ENCODE peak calls at places on chromosomes 12 and 14, in nine cellular contexts. K is AG04450, F is AG10803, C is cardiac muscle cell, W is body of pancreas, Z is ascending aorta, A is right atrium auricular region, U is BE2C, S is right lobe of liver. R is an unnamed sample.

GRCh38 chr14:52377940-52378339 is 63.8 kb downstream of the PTGER2 start:
- DNase-seq in S (no peak), F (no peak), W (no peak), Z (no peak), K (no peak), C (no peak), U (peak), A (no peak), R (no peak)

GRCh38 chr12:101929365-101930041 is 52.1 kb downstream of the DRAM1 start:
- DNase-seq in A (no peak), K (no peak), S (no peak), C (no peak), F (no peak), Z (no peak), W (no peak), U (no peak), R (no peak)

GRCh38 chr12:112885204-112885603 is 21.6 kb upstream of the OAS1 start:
- DNase-seq in K (no peak), S (no peak), F (no peak), A (no peak), C (no peak), W (no peak), U (no peak), Z (no peak), R (no peak)

GRCh38 chr14:101193126-101193844 is 289.8 kb upstream of the RTL1 start:
- DNase-seq in A (peak), S (no peak), Z (peak), W (peak), F (no peak), U (no peak), C (no peak), K (no peak), R (no peak)

GRCh38 chr14:105477659-105478623 is 3.3 kb downstream of the CRIP2 start:
- DNase-seq in C (peak), F (no peak), A (no peak), S (no peak), U (no peak), K (no peak), Z (no peak), W (no peak), R (no peak)

GRCh38 chr12:7091171-7091570 is 1.1 kb downstream of the C1R start:
- DNase-seq in U (no peak), S (no peak), C (no peak), A (no peak), W (no peak), Z (peak), K (no peak), F (no peak), R (no peak)

GRCh38 chr14:53325176-53325806 is 172.2 kb upstream of the DDHD1 start:
- DNase-seq in A (no peak), W (no peak), U (no peak), F (no peak), C (peak), S (no peak), Z (no peak), K (no peak), R (peak)

GRCh38 chr12:6602526-6602925 is 4.7 kb downstream of the CHD4 start:
- DNase-seq in S (no peak), W (no peak), A (no peak), Z (no peak), C (no peak), F (no peak), U (no peak), K (no peak), R (no peak)

GRCh38 chr14:104396682-104397470 is 182.7 kb upstream of the C14orf180 start:
- DNase-seq in Z (peak), K (no peak), F (no peak), U (no peak), C (no peak), A (no peak), S (no peak), W (no peak), R (no peak)

GRCh38 chr12:105961821-105962671 is 176.7 kb downstream of the NUAK1 start:
- DNase-seq in U (no peak), Z (no peak), W (no peak), F (no peak), S (no peak), K (no peak), A (no peak), C (no peak), R (no peak)

GRCh38 chr14:67453575-67454300 is 34.8 kb downstream of the TMEM229B start:
- DNase-seq in C (no peak), U (no peak), Z (no peak), F (no peak), S (no peak), W (no peak), A (no peak), K (no peak), R (no peak)

GRCh38 chr14:87667661-87668060 is 325.3 kb downstream of the GALC start:
- DNase-seq in F (no peak), W (no peak), C (no peak), U (no peak), Z (no peak), S (no peak), A (no peak), K (no peak), R (no peak)

GRCh38 chr12:92208613-92209121 is 63.0 kb upstream of the BTG1 start:
- DNase-seq in S (no peak), K (no peak), A (no peak), Z (no peak), W (no peak), F (peak), U (no peak), C (peak), R (peak)

GRCh38 chr12:55865327-55865726 is 22.6 kb upstream of the MMP19 start:
- DNase-seq in S (no peak), C (no peak), K (no peak), A (no peak), W (no peak), F (no peak), Z (peak), U (no peak), R (no peak)

GRCh38 chr12:98725481-98726247 is 80.6 kb downstream of the APAF1 start:
- DNase-seq in A (no peak), C (peak), Z (no peak), W (peak), S (no peak), U (peak), F (peak), K (peak), R (peak)

GRCh38 chr12:118120579-118121363 is 15.2 kb upstream of the PEBP1 start:
- DNase-seq in K (peak), Z (peak), A (peak), F (peak), S (peak), W (peak), U (peak), C (peak), R (peak)

GRCh38 chr12:95836630-95837239 is 22.0 kb upstream of the SNRPF start:
- DNase-seq in K (no peak), S (no peak), C (peak), U (no peak), A (no peak), F (peak), Z (no peak), W (no peak), R (peak)

GRCh38 chr12:31574803-31575573 is 15.9 kb downstream of the DENND5B start:
- DNase-seq in S (no peak), F (peak), A (no peak), K (no peak), U (no peak), Z (no peak), W (no peak), C (peak), R (no peak)

GRCh38 chr14:74963178-74963704 is 7.8 kb upstream of the PGF start:
- DNase-seq in A (no peak), U (no peak), F (no peak), W (no peak), K (no peak), C (no peak), Z (no peak), S (no peak), R (no peak)

GRCh38 chr12:64757778-64758177 is 1.4 kb downstream of the GNS start:
- DNase-seq in W (no peak), K (no peak), S (no peak), Z (no peak), A (no peak), F (no peak), U (no peak), C (no peak), R (peak)

DNA sequence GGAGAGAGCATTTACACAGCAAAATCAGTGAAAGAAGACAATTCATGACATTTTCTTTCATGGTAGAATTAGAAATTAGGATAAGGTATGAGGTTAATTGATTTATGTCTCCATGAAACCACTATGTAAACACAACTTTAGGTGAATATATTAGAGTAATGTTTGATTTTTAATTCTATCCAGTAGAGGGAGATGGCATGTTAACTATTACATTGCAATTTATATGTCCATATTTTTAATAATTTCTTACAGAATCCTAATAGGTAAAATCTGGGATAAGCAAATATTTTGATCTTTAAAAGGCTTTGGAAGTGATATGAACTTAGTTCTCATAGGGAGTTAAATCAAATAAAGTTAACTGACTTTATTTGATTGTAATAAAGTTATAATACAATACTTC is 373.4 kb upstream of the PDE3A start:
- DNase-seq in U (no peak), W (no peak), Z (no peak), A (no peak), S (no peak), F (no peak), K (no peak), C (peak), R (peak)
- TF ChIP-seq CTCF in U (no peak), W (no peak), Z (no peak), A (peak), S (peak), F (peak), K (peak), C (peak), R (peak)

DNA sequence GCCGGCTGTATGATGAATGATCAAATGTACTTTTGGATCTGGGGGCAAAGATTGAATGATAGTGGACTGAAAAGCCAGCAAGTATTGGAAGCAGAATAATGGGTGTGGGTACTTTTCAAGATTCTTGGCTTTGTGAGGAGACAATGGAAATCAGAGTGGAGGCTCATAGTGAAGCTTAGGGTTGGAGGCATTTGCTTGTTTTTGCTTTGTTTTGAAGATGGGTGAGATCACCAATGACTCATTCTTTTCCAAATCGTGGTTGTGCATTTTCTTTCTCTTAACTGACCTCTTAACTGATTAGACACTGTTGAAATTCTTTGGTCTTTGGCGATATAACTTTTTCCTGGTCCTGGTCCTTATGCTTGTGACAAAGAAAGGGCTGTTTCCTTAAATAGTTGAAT is 54.4 kb downstream of the PELI2 start:
- DNase-seq in W (no peak), K (peak), C (peak), Z (no peak), F (peak), S (no peak), A (no peak), U (no peak), R (peak)
- H3K4me3 ChIP-seq in W (no peak), K (no peak), C (no peak), Z (no peak), F (no peak), S (no peak), A (no peak), U (no peak), R (no peak)

DNA sequence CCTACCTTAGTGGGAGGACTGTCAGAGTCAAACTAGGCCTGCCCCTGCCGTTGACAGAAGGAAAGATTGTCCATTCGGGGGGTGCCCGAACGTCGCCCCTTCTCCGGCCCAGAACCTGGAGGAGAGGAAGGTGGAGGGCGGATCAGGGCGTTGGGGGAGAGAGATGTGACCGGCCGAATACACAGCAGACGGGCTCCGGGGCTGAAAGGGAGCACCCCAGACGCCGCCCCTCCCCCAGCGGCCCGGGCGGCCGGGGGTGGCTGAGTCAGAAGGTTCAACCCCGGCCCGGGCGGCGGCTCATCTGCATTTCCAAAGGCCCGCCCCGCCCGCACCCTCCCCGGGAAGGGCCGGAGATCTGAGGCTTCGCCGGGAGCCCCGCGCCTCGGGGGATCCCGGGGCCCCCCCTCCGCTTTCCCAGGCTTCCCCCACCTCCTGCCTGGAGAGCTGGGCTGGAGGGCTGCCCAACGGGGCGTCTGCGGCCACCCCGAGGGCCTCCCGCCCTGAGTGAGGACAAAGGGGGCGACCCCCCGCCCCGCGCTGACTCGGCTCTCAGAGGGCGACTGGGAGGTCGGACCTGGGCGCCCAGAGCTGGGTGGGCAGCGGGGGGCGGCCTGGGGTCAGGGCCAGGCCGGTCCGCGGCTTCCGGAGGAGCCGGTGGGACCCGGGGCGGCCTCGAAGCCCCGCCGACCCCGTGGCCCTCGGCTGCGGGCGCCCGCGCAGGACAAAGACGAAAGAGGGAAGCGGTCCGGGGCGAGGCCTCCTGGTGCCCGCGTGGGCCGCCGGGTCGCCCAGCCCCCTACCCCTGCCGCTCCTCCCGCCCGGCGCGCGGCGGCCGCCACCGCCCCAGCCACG is 3.7 kb upstream of the SETD1B start:
- DNase-seq in U (peak), K (peak), S (peak), Z (peak), W (peak), A (peak), C (peak), F (peak), R (peak)
- TF ChIP-seq CTCF in U (no peak), K (no peak), S (no peak), Z (no peak), W (no peak), A (no peak), C (no peak), F (no peak), R (no peak)

GRCh38 chr12:67647251-67647546 is 1.3 kb upstream of the DYRK2 start:
- DNase-seq in C (no peak), F (no peak), S (no peak), U (no peak), A (no peak), W (no peak), K (no peak), Z (no peak), R (no peak)
- H3K4me3 ChIP-seq in C (no peak), F (no peak), S (peak), U (no peak), A (no peak), W (no peak), K (no peak), Z (no peak), R (no peak)

DNA sequence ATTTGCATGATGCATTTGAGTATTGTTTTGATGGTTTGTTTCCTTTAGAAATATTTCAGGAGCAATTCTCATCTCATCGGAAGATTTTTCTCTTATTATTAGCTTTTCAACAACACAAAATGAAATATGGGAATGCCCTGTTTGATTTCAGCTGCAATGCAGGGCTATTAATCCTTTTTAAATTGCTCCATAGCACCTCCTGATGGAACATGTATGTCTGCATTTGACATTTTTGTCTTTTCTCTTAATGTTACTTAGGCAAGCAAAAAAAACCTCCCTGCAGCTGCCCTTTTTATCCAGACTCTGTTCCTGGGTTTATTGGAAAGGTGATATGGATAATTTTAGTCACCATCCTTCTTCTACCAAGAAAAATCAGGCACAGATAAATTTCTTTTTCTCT is 895.8 kb downstream of the RPS29 start:
- DNase-seq in W (no peak), Z (no peak), S (no peak), F (no peak), U (no peak), C (no peak), K (no peak), A (no peak), R (no peak)
- TF ChIP-seq CTCF in W (no peak), Z (no peak), S (no peak), F (no peak), U (peak), C (no peak), K (peak), A (no peak), R (no peak)

GRCh38 chr12:51829641-51830040 is 18.9 kb downstream of the FIGNL2 start:
- DNase-seq in C (no peak), W (no peak), F (no peak), K (no peak), A (no peak), U (no peak), Z (no peak), S (no peak), R (no peak)
- H3K4me3 ChIP-seq in C (no peak), W (no peak), F (no peak), K (no peak), A (no peak), U (no peak), Z (no peak), S (no peak), R (no peak)

R was measured in fibroblast of mammary gland.